ENCODE peak calls at places on chromosomes 6 and 20, in eight cellular contexts. R is HepG2, I is A549, V is HL-60, H is HCT116, N is GM12878, S is SK-N-SH, K is GM23338. G is an unnamed sample.
A peak's percentile ranks its signal among the peaks of the same experiment; 100 is the strongest.

GRCh38 chr20:50387996-50388332 is 122.2 kb upstream of the PTPN1 start:
- DNase-seq in K (no peak), V (no peak), S (no peak), H (no peak), I (no peak), R (no peak), N (no peak), G (no peak)

GRCh38 chr6:18405477-18406293 is 18.5 kb downstream of the RNF144B start:
- DNase-seq in R (no peak), N (no peak), H (no peak), I (peak; percentile 6), K (no peak), S (no peak), V (no peak), G (peak; percentile 91)

GRCh38 chr6:154768280-154768679 is 35.1 kb downstream of the SCAF8 start:
- DNase-seq in K (no peak), H (no peak), V (no peak), S (no peak), I (no peak), R (no peak), N (no peak), G (no peak)

GRCh38 chr6:151370509-151371078 is 20.8 kb downstream of the ZBTB2 start:
- DNase-seq in N (no peak), S (no peak), I (no peak), H (no peak), K (peak; percentile 50), V (no peak), R (no peak), G (no peak)

GRCh38 chr6:9612489-9612888 is 802.4 kb downstream of the TFAP2A start:
- DNase-seq in S (no peak), V (no peak), R (no peak), N (no peak), I (no peak), H (no peak), K (no peak), G (no peak)

GRCh38 chr6:26122793-26123674 is 35.8 kb downstream of the HFE start:
- DNase-seq in S (peak; percentile 76), N (peak; percentile 99), K (peak; percentile 99), R (peak; percentile 100), H (peak; percentile 99), I (peak; percentile 77), V (peak; percentile 99), G (peak; percentile 95)

GRCh38 chr6:158185729-158186456 is 17.7 kb downstream of the GTF2H5 start:
- DNase-seq in N (no peak), K (no peak), H (no peak), R (no peak), I (no peak), S (no peak), V (no peak), G (no peak)

GRCh38 chr6:17086469-17086868 is 15.4 kb upstream of the STMND1 start:
- DNase-seq in R (peak; percentile 63), K (peak; percentile 68), H (peak; percentile 75), V (peak; percentile 20), N (no peak), I (peak; percentile 53), S (peak; percentile 66), G (peak; percentile 57)

GRCh38 chr6:74451953-74452352 is 753.9 kb downstream of the COL12A1 start:
- DNase-seq in R (no peak), N (no peak), S (no peak), H (no peak), I (no peak), K (no peak), V (no peak), G (no peak)

GRCh38 chr6:98924647-98925046 is 23.1 kb downstream of the FBXL4 start:
- DNase-seq in H (no peak), S (no peak), I (no peak), R (no peak), V (no peak), K (no peak), N (no peak), G (no peak)

GRCh38 chr6:132813173-132813856 is 1.1 kb upstream of the RPS12 start:
- DNase-seq in N (no peak), K (peak; percentile 60), V (peak; percentile 70), R (peak; percentile 57), I (no peak), H (no peak), S (no peak), G (no peak)

GRCh38 chr20:46312075-46312944 is 4.0 kb upstream of the CDH22 start:
- DNase-seq in I (no peak), R (peak; percentile 24), V (no peak), S (peak; percentile 87), N (no peak), H (no peak), K (peak; percentile 84), G (no peak)

GRCh38 chr6:135159531-135159930 is 21.6 kb upstream of the MYB start:
- DNase-seq in H (no peak), I (no peak), S (no peak), N (no peak), K (no peak), R (no peak), V (peak; percentile 39), G (no peak)

GRCh38 chr6:28206527-28207243 is 18.4 kb upstream of the ZSCAN9 start:
- DNase-seq in R (no peak), N (no peak), K (peak; percentile 53), V (no peak), H (no peak), S (no peak), I (no peak), G (no peak)

GRCh38 chr6:167702241-167702827 is 124.4 kb upstream of the AFDN start:
- DNase-seq in S (no peak), V (no peak), H (no peak), R (no peak), K (no peak), I (no peak), N (no peak), G (no peak)

GRCh38 chr6:166007349-166008263 is 160.0 kb downstream of the TBXT start:
- DNase-seq in I (no peak), H (no peak), K (no peak), V (no peak), S (peak; percentile 55), R (no peak), N (no peak), G (no peak)

GRCh38 chr6:166009385-166010031 is 158.1 kb downstream of the TBXT start:
- DNase-seq in R (no peak), N (no peak), S (no peak), H (no peak), I (no peak), K (no peak), V (no peak), G (no peak)

GRCh38 chr6:166010136-166010535 is 157.5 kb downstream of the TBXT start:
- DNase-seq in K (no peak), H (no peak), N (no peak), R (no peak), S (no peak), I (no peak), V (no peak), G (no peak)

GRCh38 chr6:166010585-166010984 is 157.1 kb downstream of the TBXT start:
- DNase-seq in S (no peak), R (no peak), N (no peak), H (no peak), I (no peak), K (no peak), V (no peak), G (no peak)

DNA sequence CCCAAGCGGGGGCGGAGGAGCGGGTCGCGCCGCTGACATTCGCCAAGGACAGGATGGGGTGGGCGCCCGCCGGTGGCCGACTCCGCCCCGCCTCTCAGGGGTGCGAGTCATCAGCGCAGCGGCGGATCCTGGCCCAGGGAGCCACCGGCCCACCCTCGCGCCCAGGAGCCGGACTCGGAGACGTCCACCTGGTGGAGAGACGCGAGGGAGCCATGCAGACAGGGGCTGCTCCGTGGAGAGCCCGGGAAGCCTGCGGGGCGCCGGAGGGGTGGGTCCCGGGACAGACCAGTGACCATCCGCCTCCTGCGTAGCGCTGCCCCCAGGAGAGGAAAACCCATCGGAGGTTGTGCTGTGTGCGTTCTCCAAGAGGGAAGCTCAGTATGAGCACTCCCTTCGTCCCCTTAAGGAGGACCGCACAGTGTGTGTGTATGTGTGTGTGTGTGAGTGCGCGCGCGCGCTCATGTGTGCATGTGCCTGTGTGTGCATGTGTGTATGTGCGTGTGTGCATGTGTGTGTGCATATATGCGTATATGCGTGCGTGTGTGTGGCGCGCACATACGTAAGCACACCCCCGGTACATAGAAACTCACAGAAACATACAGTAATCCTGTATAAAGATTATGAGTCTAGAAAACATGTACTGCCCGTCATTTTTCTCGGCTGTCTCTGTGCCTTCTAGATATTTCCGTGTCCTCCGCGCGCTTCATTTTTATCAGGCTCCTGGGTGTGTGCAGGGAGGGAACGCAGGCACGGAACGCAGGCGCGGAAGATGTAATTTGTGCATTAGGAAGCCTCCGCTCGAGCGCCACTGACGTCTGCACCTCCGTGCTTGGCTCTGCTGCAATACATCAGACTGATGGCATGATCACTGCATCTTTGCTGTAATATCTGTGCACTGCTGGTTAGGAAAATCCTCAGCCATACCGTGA is 158.9 kb downstream of the TBXT start:
- DNase-seq in S (peak; percentile 75), H (no peak), I (peak; percentile 57), V (no peak), K (peak; percentile 56), N (no peak), R (no peak), G (no peak)
- TF ChIP-seq CTCF in S (no peak), H (no peak), I (no peak), V (no peak), K (no peak), N (no peak), R (no peak), G (no peak)

DNA sequence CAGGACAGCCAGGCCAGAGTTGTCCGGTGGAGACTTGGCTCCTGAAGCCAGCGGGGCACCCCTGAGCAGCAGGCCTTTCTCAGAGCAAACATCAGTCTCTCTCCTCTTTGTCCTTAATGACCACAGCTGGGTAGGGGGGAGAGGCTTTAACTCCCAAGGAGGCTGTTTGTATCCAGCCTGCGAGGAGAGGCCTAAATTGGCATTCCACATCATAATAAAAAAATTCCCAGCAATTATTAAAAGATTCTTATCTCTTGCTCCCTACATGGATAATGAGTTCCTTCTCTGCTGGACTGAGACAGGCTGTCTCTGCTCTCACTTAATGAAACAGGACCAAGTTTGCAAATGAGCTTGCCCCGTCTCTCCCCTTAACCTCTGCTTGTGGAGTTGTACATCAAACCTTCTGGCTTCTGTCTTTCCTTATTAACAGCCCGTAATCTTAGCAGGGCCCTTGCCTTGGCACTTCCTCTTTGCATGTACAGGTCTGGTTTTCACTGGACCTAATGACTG is 838.2 kb downstream of the MAFB start:
- DNase-seq in K (no peak), V (no peak), S (no peak), I (no peak), R (no peak), H (no peak), N (no peak), G (no peak)
- TF ChIP-seq REST in K (no peak), V (no peak), S (no peak), I (no peak), R (no peak), H (no peak), N (no peak), G (no peak)

GRCh38 chr20:38725959-38726848 is 1.9 kb downstream of the SLC32A1 start:
- DNase-seq in S (peak; percentile 91), V (peak; percentile 9), I (peak; percentile 84), H (no peak), K (peak; percentile 96), R (peak; percentile 75), N (no peak), G (no peak)
- TF ChIP-seq CTCF in S (peak; percentile 49), V (no peak), I (peak; percentile 57), H (no peak), K (peak; percentile 76), R (peak; percentile 93), N (peak; percentile 74), G (peak; percentile 72)

DNA sequence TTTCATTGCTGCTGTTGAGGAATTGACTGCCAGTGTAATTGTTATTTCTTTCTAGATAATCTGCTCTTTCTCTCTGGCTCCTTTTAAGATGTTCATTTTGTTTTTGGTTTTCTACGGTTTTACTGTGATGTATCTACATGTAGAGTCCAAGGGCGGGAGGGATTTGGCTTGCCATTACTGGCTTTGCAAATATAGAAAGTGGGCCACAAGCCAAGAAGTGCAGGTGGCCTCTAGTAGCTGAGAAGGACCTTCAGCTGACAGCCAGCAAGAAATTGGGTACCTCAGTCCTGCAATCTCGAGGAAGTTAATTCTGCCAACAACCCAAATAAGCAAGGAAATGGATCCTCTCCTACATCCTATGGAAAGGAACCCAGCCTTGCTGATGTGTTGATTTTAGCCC is 42.8 kb upstream of the GLP1R start:
- DNase-seq in N (no peak), K (no peak), H (no peak), R (no peak), S (no peak), V (no peak), I (no peak), G (no peak)
- TF ChIP-seq REST in N (no peak), K (no peak), H (no peak), R (no peak), S (no peak), V (no peak), I (no peak), G (no peak)